ENCODE peak calls at places on chromosomes 4 and X, in eight cellular contexts. Q is tibial nerve, B is mammary epithelial cell, K is GM13976, S is lower lobe of right lung, E is activated B cell treated with CpG ODN at 0.5 μM for 24 hours, O is brain microvascular endothelial cell, P is osteocyte. F is an unnamed sample.

GRCh38 chr4:77849278-77849965 is 13.2 kb upstream of the MRPL1 start:
- DNase-seq in Q (no peak), S (no peak), O (no peak), K (no peak), B (no peak), P (no peak), E (no peak), F (no peak)

GRCh38 chr4:88616275-88616996 is 24.2 kb downstream of the HERC3 start:
- DNase-seq in K (no peak), B (peak), S (no peak), E (no peak), O (peak), P (no peak), Q (no peak), F (no peak)

GRCh38 chrX:3651272-3651671 is 62.2 kb downstream of the PRKX start:
- DNase-seq in K (no peak), S (no peak), B (peak), Q (no peak), P (no peak), E (no peak), O (peak), F (peak)

GRCh38 chrX:39149761-39150160 is 348.5 kb downstream of the MID1IP1 start:
- DNase-seq in E (peak), O (peak), B (peak), P (no peak), Q (peak), S (peak), K (peak), F (no peak)

GRCh38 chr4:28834120-28834519 is 1886.0 kb upstream of the PCDH7 start:
- DNase-seq in S (no peak), B (no peak), O (no peak), K (no peak), P (no peak), Q (no peak), E (no peak), F (no peak)

GRCh38 chr4:150173854-150174398 is 95.7 kb downstream of the DCLK2 start:
- DNase-seq in K (no peak), S (no peak), E (no peak), P (no peak), B (no peak), Q (no peak), O (peak), F (no peak)

GRCh38 chrX:17563515-17563914 is 173.8 kb upstream of the SCML1 start:
- DNase-seq in B (peak), S (no peak), P (no peak), O (peak), Q (no peak), E (no peak), K (no peak), F (no peak)

GRCh38 chrX:49172280-49172780 is 632 bp downstream of the PLP2 start:
- DNase-seq in O (no peak), E (peak), S (peak), P (no peak), K (peak), Q (peak), B (peak), F (peak)

GRCh38 chr4:185637162-185637875 is 102.0 kb upstream of the PDLIM3 start:
- DNase-seq in K (no peak), E (no peak), B (no peak), S (no peak), O (no peak), P (no peak), Q (no peak), F (no peak)

GRCh38 chr4:30962949-30963348 is 242.8 kb downstream of the PCDH7 start:
- DNase-seq in P (no peak), O (peak), Q (no peak), S (no peak), B (peak), K (no peak), E (no peak), F (no peak)

GRCh38 chrX:45622538-45622937 is 421.9 kb upstream of the DIPK2B start:
- DNase-seq in O (no peak), E (no peak), P (no peak), S (no peak), Q (no peak), K (no peak), B (peak), F (no peak)

GRCh38 chrX:149799095-149799721 is 17.5 kb downstream of the MAGEA9 start:
- DNase-seq in Q (no peak), P (no peak), B (no peak), O (no peak), K (no peak), S (no peak), E (no peak), F (no peak)

GRCh38 chrX:3461824-3462508 is 115.5 kb upstream of the MXRA5 start:
- DNase-seq in B (no peak), K (no peak), S (no peak), Q (no peak), E (no peak), O (no peak), P (no peak), F (peak)

GRCh38 chr4:147597561-147597960 is 19.6 kb upstream of the TMEM184C start:
- DNase-seq in S (no peak), K (no peak), O (no peak), E (no peak), P (no peak), Q (no peak), B (no peak), F (no peak)

GRCh38 chr4:147596976-147597375 is 20.2 kb upstream of the TMEM184C start:
- DNase-seq in S (no peak), B (peak), P (no peak), Q (no peak), O (peak), K (no peak), E (no peak), F (no peak)

GRCh38 chr4:147596377-147596776 is 20.8 kb upstream of the TMEM184C start:
- DNase-seq in P (no peak), S (no peak), B (peak), K (peak), O (no peak), Q (no peak), E (no peak), F (no peak)

GRCh38 chr4:147591048-147591577 is 26.1 kb upstream of the TMEM184C start:
- DNase-seq in K (no peak), Q (no peak), O (no peak), P (no peak), E (no peak), B (no peak), S (no peak), F (no peak)

DNA sequence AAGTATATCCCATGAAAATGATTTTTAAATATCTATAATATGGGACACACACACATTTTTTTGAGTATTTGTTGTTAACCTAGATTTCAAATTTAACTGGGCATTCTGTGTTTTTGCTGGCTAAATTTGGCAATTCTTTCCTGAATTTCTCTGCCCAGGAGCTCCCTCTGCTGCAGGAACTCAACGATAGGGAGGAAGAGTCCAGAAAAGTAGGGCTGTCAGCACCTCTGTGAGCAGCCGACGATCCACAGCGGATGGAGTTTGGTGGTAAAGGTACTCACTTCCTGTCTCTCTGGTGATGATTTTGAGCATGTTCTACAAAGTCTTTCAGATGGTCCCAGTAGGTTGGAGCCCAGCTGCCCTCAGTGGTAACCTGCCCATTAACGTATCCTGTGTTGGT is 23.1 kb upstream of the TMEM184C start:
- DNase-seq in S (no peak), B (no peak), O (no peak), Q (no peak), K (no peak), E (no peak), P (no peak), F (no peak)
- TF ChIP-seq CTCF in S (no peak), B (no peak), O (peak), Q (no peak), K (no peak), E (no peak), P (no peak), F (no peak)

GRCh38 chrX:30572678-30573077 is 4.9 kb downstream of the TASL start:
- DNase-seq in E (no peak), O (no peak), B (no peak), Q (no peak), S (no peak), P (no peak), K (no peak), F (no peak)

GRCh38 chrX:30572004-30572403 is 5.6 kb downstream of the TASL start:
- DNase-seq in S (no peak), Q (no peak), O (no peak), B (no peak), K (peak), E (no peak), P (no peak), F (no peak)

GRCh38 chrX:30573125-30573524 is 4.4 kb downstream of the TASL start:
- DNase-seq in P (no peak), Q (no peak), E (no peak), B (no peak), K (no peak), O (no peak), S (no peak), F (no peak)

DNA sequence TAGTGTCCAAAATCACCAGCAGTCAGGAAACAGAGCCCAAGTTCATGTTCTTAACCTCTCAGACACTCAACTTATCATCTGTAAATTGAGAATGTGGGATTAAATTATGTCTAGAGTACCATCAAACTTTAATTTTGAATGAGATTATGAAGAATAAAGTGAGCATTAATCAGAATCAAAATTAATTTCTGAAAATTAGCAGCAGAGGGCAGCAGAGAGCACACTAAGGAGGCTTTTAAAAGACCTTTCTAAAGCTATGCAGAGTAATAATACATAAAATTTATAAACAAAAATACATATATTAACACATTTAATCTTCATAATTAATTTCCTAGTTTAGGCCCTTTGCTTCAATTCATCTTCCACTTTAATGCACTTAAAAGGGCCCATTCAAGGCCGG is 7.1 kb downstream of the TASL start:
- DNase-seq in E (no peak), B (no peak), O (peak), P (no peak), K (peak), S (no peak), Q (no peak), F (no peak)
- TF ChIP-seq CTCF in E (no peak), B (peak), O (peak), P (peak), K (no peak), S (peak), Q (peak), F (peak)

DNA sequence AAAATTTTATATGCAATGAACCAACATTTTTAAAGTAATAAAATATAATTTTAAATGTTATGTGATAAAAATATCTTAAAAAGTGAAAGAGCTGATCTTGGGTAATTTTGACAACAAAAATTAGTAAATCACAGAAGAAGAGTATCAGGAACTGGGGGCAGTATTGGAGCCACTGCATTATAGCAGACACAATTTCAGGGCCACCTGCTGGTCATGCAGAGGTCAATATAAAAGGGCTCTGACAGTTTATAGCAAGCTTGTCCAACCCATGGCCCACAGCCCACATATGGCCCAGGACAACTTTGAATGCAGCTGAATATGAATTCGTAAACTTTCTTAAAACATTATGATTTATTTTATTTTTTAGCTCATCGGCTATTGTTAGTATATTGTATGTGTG is 13.0 kb upstream of the LEF1 start:
- DNase-seq in P (no peak), Q (no peak), S (no peak), K (no peak), E (no peak), O (no peak), B (no peak), F (peak)
- TF ChIP-seq CTCF in P (no peak), Q (no peak), S (peak), K (peak), E (no peak), O (peak), B (no peak), F (peak)

GRCh38 chr4:6250235-6250983 is 19.2 kb upstream of the WFS1 start:
- DNase-seq in K (peak), B (peak), E (no peak), Q (no peak), P (no peak), S (no peak), O (peak), F (peak)
- TF ChIP-seq CTCF in K (peak), B (peak), E (peak), Q (peak), P (peak), S (peak), O (peak), F (peak)

GRCh38 chr4:116705466-116705865 is 379.9 kb downstream of the TRAM1L1 start:
- DNase-seq in B (no peak), P (no peak), Q (no peak), S (no peak), K (no peak), E (no peak), O (no peak), F (no peak)

DNA sequence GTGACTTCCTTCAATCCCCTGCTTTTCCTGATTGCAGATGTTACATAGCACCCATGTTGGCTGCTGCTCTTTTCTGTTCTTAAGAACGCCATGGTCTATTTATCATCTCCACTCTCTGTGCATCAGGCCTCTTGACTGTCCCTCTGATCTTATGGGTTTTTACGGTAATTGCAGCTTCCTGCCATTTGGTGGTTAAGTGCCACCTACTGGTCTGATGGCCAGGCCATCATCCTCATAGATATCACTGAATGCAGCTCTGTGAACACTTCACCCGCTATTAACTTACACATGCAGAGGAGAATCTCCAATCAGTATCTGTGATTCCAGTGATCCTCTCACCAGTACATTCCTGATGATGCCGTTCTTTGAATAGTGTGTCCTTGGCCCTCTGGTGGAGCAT is 382.4 kb downstream of the TRAM1L1 start:
- DNase-seq in P (no peak), E (no peak), Q (no peak), K (no peak), B (no peak), O (no peak), S (no peak), F (peak)
- TF ChIP-seq CTCF in P (no peak), E (no peak), Q (no peak), K (no peak), B (no peak), O (peak), S (no peak), F (no peak)

GRCh38 chr4:48905363-48906015 is 1.1 kb downstream of the OCIAD2 start:
- DNase-seq in S (no peak), E (no peak), P (no peak), Q (no peak), B (peak), O (peak), K (no peak), F (no peak)
- TF ChIP-seq CTCF in S (no peak), E (no peak), P (no peak), Q (no peak), B (peak), O (peak), K (no peak), F (peak)